ENCODE peak calls at places on chromosomes 16 and 17, in eight cellular contexts. A is uterus, V is sigmoid colon, M is trophoblast cell, S is tibial nerve, X is tibial artery, J is right atrium auricular region, D is DND-41. O is an unnamed sample.

GRCh38 chr16:56336071-56336688 is 89.2 kb downstream of the AMFR start:
- DNase-seq in A (no peak), X (no peak), M (no peak), D (no peak), V (no peak), J (peak), S (no peak), O (no peak)

GRCh38 chr16:11627822-11628457 is 40.3 kb upstream of the SNN start:
- DNase-seq in S (peak), J (peak), D (no peak), M (peak), X (peak), A (no peak), V (peak), O (no peak)

GRCh38 chr16:80948886-80949502 is 57.7 kb downstream of the CMC2 start:
- DNase-seq in S (no peak), J (no peak), D (peak), M (peak), X (no peak), A (peak), V (no peak), O (no peak)

GRCh38 chr16:27322858-27323780 is 9.3 kb downstream of the IL4R start:
- DNase-seq in M (peak), D (no peak), A (no peak), X (peak), J (no peak), V (peak), S (no peak), O (no peak)

GRCh38 chr16:51989637-51990230 is 557.2 kb downstream of the TOX3 start:
- DNase-seq in S (no peak), X (no peak), J (no peak), A (no peak), D (no peak), V (no peak), M (no peak), O (no peak)

GRCh38 chr16:79677799-79678525 is 77.4 kb upstream of the MAF start:
- DNase-seq in V (no peak), J (no peak), M (no peak), A (no peak), S (no peak), D (no peak), X (no peak), O (no peak)

GRCh38 chr16:19757762-19758595 is 39.9 kb downstream of the IQCK start:
- DNase-seq in D (no peak), S (no peak), J (no peak), A (no peak), V (no peak), M (no peak), X (no peak), O (no peak)

GRCh38 chr17:48556534-48557401 is 11.9 kb upstream of the HOXB2 start:
- DNase-seq in D (no peak), V (no peak), A (no peak), J (no peak), S (no peak), M (no peak), X (no peak), O (no peak)

GRCh38 chr17:6574689-6575595 is 18.6 kb upstream of the PITPNM3 start:
- DNase-seq in A (no peak), S (no peak), M (no peak), J (no peak), D (no peak), V (no peak), X (no peak), O (peak)

GRCh38 chr16:52114414-52114813 is 432.5 kb downstream of the TOX3 start:
- DNase-seq in A (no peak), D (no peak), S (no peak), M (no peak), J (no peak), V (no peak), X (no peak), O (no peak)

GRCh38 chr17:14464741-14465140 is 163.9 kb downstream of the HS3ST3B1 start:
- DNase-seq in X (no peak), A (no peak), D (no peak), S (no peak), V (no peak), J (no peak), M (peak), O (no peak)

GRCh38 chr16:4309833-4310266 is 6.0 kb upstream of the GLIS2 start:
- DNase-seq in X (peak), S (no peak), V (peak), A (no peak), M (peak), D (peak), J (no peak), O (peak)

GRCh38 chr17:48841395-48841831 is 10.6 kb downstream of the CALCOCO2 start:
- DNase-seq in X (no peak), D (peak), A (no peak), M (no peak), S (no peak), V (no peak), J (no peak), O (peak)

GRCh38 chr17:50626037-50626574 is 8.6 kb upstream of the ABCC3 start:
- DNase-seq in D (peak), X (peak), S (peak), A (peak), J (peak), M (peak), V (peak), O (peak)
- H3K4me3 ChIP-seq in D (no peak), X (no peak), S (no peak), A (no peak), J (no peak), M (no peak), V (no peak), O (no peak)

GRCh38 chr16:50679676-50680555 is 1.2 kb downstream of the SNX20 start:
- DNase-seq in S (no peak), J (no peak), V (no peak), D (no peak), X (peak), M (no peak), A (no peak), O (no peak)
- H3K27ac ChIP-seq in S (no peak), J (no peak), V (no peak), D (peak), X (no peak), M (no peak), A (no peak), O (peak)

GRCh38 chr17:80664217-80664780 is 119.7 kb downstream of the RPTOR start:
- DNase-seq in M (no peak), V (no peak), A (no peak), X (no peak), S (no peak), J (no peak), D (no peak), O (no peak)
- H3K4me3 ChIP-seq in M (no peak), V (no peak), A (no peak), X (no peak), S (no peak), J (no peak), D (peak), O (peak)

DNA sequence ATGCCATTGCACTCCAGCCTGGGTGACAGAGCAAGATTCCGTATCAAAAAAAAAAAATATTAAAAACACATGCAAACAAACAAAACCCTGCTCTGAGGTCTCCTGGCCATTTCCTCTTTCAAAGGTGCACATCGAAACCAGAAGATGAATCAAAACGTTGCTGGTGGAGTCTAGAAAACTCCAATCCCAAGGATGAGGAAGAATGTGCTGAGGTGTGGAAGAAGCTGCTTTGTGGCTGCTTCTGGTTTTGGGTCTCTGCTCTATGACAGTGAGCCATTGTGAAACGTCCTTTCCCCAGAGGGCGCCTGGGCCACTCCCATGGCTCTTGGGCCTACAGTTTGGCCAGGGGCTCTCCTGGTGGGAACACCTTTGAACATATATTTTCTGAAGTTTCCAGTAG is 112.6 kb downstream of the IRF8 start:
- DNase-seq in X (no peak), S (no peak), V (peak), D (no peak), J (no peak), A (no peak), M (no peak), O (no peak)
- H3K27ac ChIP-seq in X (no peak), S (no peak), V (no peak), D (no peak), J (no peak), A (no peak), M (no peak), O (no peak)

GRCh38 chr17:27315322-27315721 is 21.4 kb downstream of the WSB1 start:
- DNase-seq in V (peak), J (peak), S (peak), X (peak), A (peak), M (peak), D (no peak), O (no peak)
- H3K4me3 ChIP-seq in V (no peak), J (no peak), S (no peak), X (no peak), A (no peak), M (no peak), D (no peak), O (no peak)

O was measured in CD8-positive, alpha-beta T cell.